ENCODE peak calls at places on chromosome 6, in six cellular contexts. C is tibial nerve, D is uterus, R is IMR-90, Y is heart left ventricle, L is Peyer's patch. V is an unnamed sample.

GRCh38 chr6:46684771-46685170 is 2.9 kb upstream of the TDRD6 start:
- DNase-seq in D (no peak), R (peak), L (no peak), C (no peak), Y (no peak), V (no peak)

GRCh38 chr6:162147805-162148204 is 579.8 kb downstream of the PRKN start:
- DNase-seq in Y (no peak), L (no peak), R (no peak), D (no peak), C (no peak), V (no peak)

GRCh38 chr6:13368716-13369115 is 40.4 kb upstream of the TBC1D7 start:
- DNase-seq in R (peak), Y (no peak), C (no peak), L (no peak), D (no peak), V (no peak)

GRCh38 chr6:71248866-71249265 is 39.7 kb upstream of the OGFRL1 start:
- DNase-seq in R (no peak), C (no peak), L (no peak), Y (no peak), D (no peak), V (no peak)

GRCh38 chr6:150638765-150639164 is 39.1 kb downstream of the PLEKHG1 start:
- DNase-seq in C (no peak), L (no peak), D (no peak), R (no peak), Y (no peak), V (no peak)

GRCh38 chr6:137008204-137008603 is 36.6 kb downstream of the IL20RA start:
- DNase-seq in R (no peak), C (no peak), Y (no peak), L (no peak), D (no peak), V (no peak)

GRCh38 chr6:148959008-148959407 is 212.2 kb downstream of the UST start:
- DNase-seq in C (no peak), Y (no peak), L (no peak), R (no peak), D (no peak), V (no peak)

GRCh38 chr6:53179961-53180651 is 31.5 kb upstream of the GCM1 start:
- DNase-seq in R (peak), C (peak), L (no peak), Y (peak), D (peak), V (peak)

GRCh38 chr6:92779758-92780157 is 639.6 kb downstream of the EPHA7 start:
- DNase-seq in D (peak), C (peak), R (peak), Y (no peak), L (no peak), V (no peak)

GRCh38 chr6:136103101-136103688 is 146.9 kb downstream of the MTFR2 start:
- DNase-seq in D (peak), R (peak), L (no peak), C (no peak), Y (no peak), V (no peak)

GRCh38 chr6:41560440-41561192 is 14.4 kb downstream of the FOXP4 start:
- DNase-seq in L (no peak), Y (peak), C (no peak), D (peak), R (no peak), V (peak)

GRCh38 chr6:32086661-32087573 is 22.2 kb downstream of the TNXB start:
- DNase-seq in R (peak), D (peak), C (no peak), L (no peak), Y (peak), V (no peak)

GRCh38 chr6:109008951-109009760 is 85.5 kb downstream of the SESN1 start:
- DNase-seq in D (peak), Y (peak), C (peak), R (peak), L (peak), V (peak)

GRCh38 chr6:81749704-81750103 is 2.8 kb downstream of the TENT5A start:
- DNase-seq in R (no peak), Y (no peak), C (no peak), L (no peak), D (no peak), V (no peak)

GRCh38 chr6:148954934-148955915 is 208.4 kb downstream of the UST start:
- DNase-seq in L (no peak), C (no peak), D (no peak), Y (no peak), R (peak), V (no peak)

DNA sequence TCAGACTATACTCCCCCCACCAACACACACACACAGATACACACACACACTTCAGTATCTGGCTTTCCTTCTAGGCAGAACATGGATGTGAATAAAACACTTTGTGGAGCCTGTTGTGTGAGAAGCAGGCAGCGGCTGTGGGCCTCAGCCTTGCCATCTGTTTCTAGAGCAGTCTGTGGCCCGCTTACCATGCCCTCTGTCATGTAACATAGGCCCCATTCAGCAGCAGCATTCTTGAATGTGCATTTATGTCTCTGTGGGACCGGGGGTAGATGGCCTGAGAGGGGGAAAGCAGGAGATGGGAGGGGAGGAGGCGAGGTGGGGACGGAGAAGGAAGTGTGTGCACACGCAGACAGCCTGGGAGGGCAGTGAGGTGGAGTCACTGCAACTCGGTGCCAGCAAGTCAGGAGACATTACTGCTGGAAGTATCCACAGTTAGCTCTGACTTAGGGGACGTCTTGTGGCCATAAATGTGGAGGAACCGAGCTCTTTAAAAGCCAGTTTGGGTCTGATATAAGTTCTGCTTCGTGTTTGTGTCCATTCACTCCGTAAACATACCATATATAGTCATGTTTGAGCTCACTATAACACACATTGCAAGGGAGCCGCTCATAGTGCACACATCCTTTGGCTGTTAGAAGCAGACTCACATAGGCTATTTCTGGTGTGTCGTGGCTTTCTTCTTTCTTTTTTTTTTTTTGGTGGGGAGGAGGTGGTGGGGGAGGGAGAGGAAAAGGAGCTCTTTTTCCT is 38.5 kb downstream of the RREB1 start:
- DNase-seq in Y (no peak), D (peak), C (peak), R (peak), L (peak), V (peak)
- TF ChIP-seq POLR2A in Y (no peak), D (no peak), C (no peak), R (peak), L (peak), V (no peak)

DNA sequence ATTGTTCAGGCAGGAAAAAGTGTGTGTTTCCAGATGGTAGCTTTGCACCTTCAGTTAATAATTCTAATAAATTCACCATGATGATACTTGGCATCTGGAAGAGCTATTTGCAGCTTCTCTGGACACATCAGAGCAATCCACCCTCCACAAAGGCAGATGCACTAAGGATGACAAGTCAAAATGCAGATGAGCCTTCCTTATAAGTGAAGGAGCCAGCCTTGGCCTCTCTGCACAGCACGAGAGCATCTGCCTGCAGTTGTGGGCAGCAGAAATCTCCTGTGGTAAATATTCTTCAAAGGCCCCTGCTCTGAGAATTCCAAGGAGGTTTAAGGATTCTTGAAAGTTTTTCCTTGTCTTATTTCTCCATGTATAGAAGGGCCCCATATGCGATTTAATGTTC is 6.9 kb upstream of the POM121L2 start:
- DNase-seq in L (no peak), C (no peak), D (no peak), Y (no peak), R (no peak), V (no peak)
- TF ChIP-seq POLR2A in L (no peak), C (no peak), D (no peak), Y (no peak), R (no peak), V (no peak)

DNA sequence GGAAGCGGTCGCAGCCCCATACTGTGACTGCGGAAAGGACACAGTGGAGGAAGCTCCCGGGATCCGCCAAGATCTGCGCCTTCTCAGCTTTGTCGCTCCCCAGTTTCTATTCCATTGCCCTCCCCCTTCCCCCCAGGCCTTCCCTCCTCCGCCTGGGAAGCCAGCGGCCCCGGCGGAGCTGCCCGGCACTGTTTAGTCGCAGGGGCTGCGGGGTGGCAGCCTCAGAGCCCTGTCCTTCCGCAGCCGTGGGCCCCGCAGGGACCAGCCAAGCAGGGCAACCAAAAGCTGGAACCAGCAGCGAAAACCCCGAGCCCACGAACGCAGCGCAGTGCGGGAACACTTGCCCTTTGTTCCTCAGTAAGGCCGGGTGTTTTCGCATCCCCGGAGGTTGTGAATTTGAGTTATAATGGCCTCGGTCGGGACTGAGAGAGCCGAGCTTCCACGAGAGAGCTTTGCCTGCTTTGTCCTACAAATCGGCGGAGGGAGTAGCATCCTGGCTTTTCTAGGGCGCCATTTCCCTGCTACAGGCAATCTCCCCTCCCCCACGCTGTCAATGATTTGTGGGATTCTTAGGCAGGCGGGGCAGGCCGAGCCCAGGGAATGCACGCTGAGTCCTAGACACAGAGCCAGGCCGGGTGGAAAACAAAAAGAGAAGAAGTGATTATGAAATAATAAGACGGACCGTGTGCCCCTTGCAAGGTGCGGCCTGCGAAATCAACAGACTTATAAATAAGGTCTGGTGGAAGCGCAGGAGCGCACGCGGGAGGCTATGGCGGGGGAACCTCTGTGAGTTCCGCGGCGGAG is 4.0 kb upstream of the TUBB2B start:
- DNase-seq in R (peak), D (peak), Y (no peak), C (peak), L (peak), V (no peak)
- TF ChIP-seq POLR2A in R (no peak), D (peak), Y (no peak), C (no peak), L (no peak), V (no peak)

GRCh38 chr6:34462561-34462971 is 3.3 kb upstream of the PACSIN1 start:
- DNase-seq in Y (no peak), C (no peak), L (peak), R (no peak), D (no peak), V (peak)
- TF ChIP-seq POLR2A in Y (no peak), C (no peak), L (no peak), R (no peak), D (no peak), V (no peak)

DNA sequence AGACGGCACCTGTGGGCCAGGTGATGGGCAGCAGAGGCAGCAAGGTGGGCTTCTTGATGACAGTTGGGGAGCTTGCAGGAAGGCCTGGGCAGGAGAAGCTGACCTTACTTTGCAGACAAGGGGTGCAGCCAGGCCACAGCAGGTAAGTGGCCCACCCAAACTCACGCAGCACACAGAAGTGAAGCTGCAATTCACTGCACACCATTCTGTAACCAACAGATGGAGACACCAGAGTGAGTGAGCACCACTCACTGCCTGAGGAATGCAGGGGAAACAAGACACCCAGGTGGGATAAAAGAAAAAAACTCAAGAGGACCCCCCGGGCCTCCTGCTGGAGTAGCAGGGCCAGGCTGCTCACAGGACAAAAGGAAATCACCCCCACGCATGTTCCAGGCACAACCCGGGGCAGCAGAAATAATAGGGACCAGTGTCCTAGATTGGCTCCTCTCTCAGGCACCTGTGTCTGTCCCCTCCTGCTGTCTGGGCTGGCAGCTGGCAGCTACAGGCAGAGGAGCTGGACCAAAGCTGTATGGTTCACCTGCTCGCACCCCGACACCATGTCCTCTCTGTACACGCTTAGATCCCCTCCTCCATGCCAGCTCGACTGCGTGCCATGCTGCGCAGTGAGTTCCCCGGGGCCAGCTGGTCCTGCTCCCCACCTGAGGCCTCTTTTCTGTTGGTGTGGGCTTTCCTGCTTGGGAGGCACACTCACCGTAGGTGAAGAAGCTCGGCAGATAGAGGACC is 4.9 kb downstream of the MTCH1 start:
- DNase-seq in L (no peak), R (no peak), D (no peak), C (no peak), Y (no peak), V (no peak)
- TF ChIP-seq POLR2A in L (no peak), R (no peak), D (no peak), C (no peak), Y (no peak), V (no peak)

V was measured in spleen.